ENCODE peak calls at places on chromosomes 5 and 9, in four cellular contexts. X is cardiac fibroblast, Z is glutamatergic neuron, J is astrocyte. C is an unnamed sample.

GRCh38 chr5:151766975-151767374 is 4.8 kb upstream of the G3BP1 start:
- DNase-seq in X (no peak), Z (no peak), J (no peak), C (no peak)

GRCh38 chr5:32020971-32021370 is 153.1 kb downstream of the GOLPH3 start:
- DNase-seq in X (no peak), Z (no peak), J (no peak), C (no peak)

GRCh38 chr5:172868924-172869565 is 35.0 kb downstream of the ERGIC1 start:
- DNase-seq in X (peak), Z (no peak), J (peak), C (peak)

GRCh38 chr5:166324372-166324771 is 1967.1 kb upstream of the WWC1 start:
- DNase-seq in X (no peak), Z (no peak), J (no peak), C (no peak)

GRCh38 chr5:9347541-9348295 is 198.2 kb downstream of the SEMA5A start:
- DNase-seq in X (no peak), Z (peak), J (no peak), C (no peak)

GRCh38 chr9:21696411-21696865 is 106.0 kb upstream of the MTAP start:
- DNase-seq in X (peak), Z (no peak), J (no peak), C (no peak)

GRCh38 chr9:86126998-86127972 is 27.9 kb upstream of the GOLM1 start:
- DNase-seq in X (peak), Z (peak), J (peak), C (no peak)

GRCh38 chr9:130835441-130836298 is 616 bp downstream of the ABL1 start:
- DNase-seq in X (peak), Z (peak), J (peak), C (no peak)

GRCh38 chr5:145236127-145236526 is 599.0 kb downstream of the PRELID2 start:
- DNase-seq in X (no peak), Z (no peak), J (no peak), C (no peak)

GRCh38 chr5:154214236-154215106 is 23.9 kb downstream of the GALNT10 start:
- DNase-seq in X (peak), Z (no peak), J (peak), C (no peak)

GRCh38 chr9:137049544-137050449 is 3.8 kb upstream of the NPDC1 start:
- DNase-seq in X (peak), Z (peak), J (no peak), C (peak)

GRCh38 chr5:140806834-140807775 is at the start of gene PCDHA4:
- DNase-seq in X (peak), Z (peak), J (no peak), C (peak)

GRCh38 chr5:179214678-179215077 is 130.6 kb downstream of the ADAMTS2 start:
- DNase-seq in X (no peak), Z (no peak), J (no peak), C (no peak)

GRCh38 chr5:179210478-179210877 is 134.8 kb downstream of the ADAMTS2 start:
- DNase-seq in X (no peak), Z (no peak), J (no peak), C (no peak)

GRCh38 chr5:179211631-179212030 is 133.6 kb downstream of the ADAMTS2 start:
- DNase-seq in X (no peak), Z (peak), J (no peak), C (no peak)

GRCh38 chr5:179211076-179211475 is 134.2 kb downstream of the ADAMTS2 start:
- DNase-seq in X (no peak), Z (peak), J (no peak), C (no peak)

DNA sequence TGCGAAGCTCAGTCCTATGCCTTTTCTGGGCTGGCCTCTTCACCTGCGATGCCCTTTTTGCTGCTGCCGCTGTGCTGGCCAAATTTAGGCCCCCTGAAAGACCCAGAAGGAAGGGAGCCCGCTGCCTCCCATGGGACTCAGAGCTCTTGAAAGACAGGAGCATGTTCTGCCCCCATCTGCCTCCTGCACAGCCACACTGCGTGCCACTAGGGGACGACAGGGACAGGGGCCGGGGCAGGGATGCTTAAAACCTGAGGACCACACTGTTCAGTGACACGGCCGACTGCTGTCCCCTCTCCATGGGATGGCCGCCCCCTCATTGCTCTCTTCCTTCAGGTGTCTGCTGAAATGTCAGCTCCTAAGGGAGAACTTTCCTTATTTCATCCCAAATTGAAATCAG is 132.4 kb downstream of the ADAMTS2 start:
- DNase-seq in X (no peak), Z (peak), J (no peak), C (no peak)
- TF ChIP-seq CTCF in X (peak), Z (no peak), J (no peak), C (no peak)

GRCh38 chr9:134217431-134218210 is 53.3 kb upstream of the RNU6ATAC start:
- DNase-seq in X (no peak), Z (peak), J (no peak), C (no peak)
- TF ChIP-seq CTCF in X (no peak), Z (no peak), J (no peak), C (no peak)

GRCh38 chr5:23208959-23209431 is 298.4 kb upstream of the PRDM9 start:
- DNase-seq in X (peak), Z (no peak), J (no peak), C (no peak)
- TF ChIP-seq CTCF in X (peak), Z (peak), J (peak), C (peak)

DNA sequence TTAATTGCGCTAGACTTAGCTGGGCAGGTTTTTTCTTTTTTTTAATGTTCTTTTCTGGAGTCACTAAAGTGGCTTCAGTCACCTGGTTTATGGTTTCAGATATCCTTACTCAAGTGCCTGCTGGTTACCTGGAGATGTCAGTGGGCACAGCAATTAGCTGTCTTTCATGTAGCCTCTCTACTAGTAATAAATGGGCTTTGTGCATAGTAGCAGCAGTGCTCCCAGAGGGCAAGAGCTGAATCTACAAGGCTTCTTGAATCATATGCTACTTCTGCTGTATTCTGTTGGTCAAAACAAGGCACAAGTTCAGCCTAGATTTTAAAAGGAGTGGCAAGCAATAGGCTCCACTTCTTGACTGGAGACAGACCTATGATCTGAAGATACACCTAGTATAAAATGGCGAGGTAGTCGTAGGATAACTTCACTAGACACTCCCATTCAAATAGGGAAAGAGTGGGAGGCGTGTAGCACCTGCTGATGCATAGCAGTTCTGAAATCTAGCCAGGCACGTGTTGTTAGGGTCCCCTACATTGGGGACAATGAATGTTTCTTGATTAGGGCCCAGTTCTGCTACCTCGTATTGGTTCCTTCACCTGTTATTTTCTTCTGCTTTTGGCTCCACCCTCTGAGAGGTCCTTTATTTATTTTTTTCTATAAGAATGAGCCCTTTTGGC is 7.0 kb downstream of the SCAMP1 start:
- DNase-seq in X (no peak), Z (no peak), J (no peak), C (no peak)
- TF ChIP-seq CTCF in X (no peak), Z (no peak), J (no peak), C (no peak)

GRCh38 chr5:43400082-43400481 is 12.1 kb downstream of the CCL28 start:
- DNase-seq in X (peak), Z (no peak), J (peak), C (no peak)
- TF ChIP-seq CTCF in X (peak), Z (no peak), J (no peak), C (no peak)

DNA sequence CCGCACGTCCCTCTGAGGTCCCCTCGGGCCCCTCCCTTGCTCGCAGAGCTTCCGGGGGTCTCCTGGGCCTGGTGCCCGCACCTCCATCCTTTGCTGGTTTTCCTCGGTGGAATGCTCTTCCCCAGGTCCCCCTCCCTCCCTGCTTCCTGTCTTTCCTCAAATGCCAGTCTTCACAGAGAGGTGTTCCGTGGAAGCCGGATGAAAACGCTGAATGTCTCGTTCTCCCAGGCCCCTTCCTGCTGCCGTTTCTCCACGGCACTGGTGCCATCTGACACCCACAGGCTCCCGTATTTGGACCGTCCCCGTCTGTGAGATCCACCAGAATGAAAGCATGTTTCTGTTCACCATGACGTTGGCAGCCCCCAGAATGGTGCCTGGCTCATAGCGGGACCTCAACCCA is 4.1 kb downstream of the OR2V1 start:
- DNase-seq in X (no peak), Z (no peak), J (no peak), C (no peak)
- TF ChIP-seq CTCF in X (no peak), Z (no peak), J (no peak), C (no peak)

DNA sequence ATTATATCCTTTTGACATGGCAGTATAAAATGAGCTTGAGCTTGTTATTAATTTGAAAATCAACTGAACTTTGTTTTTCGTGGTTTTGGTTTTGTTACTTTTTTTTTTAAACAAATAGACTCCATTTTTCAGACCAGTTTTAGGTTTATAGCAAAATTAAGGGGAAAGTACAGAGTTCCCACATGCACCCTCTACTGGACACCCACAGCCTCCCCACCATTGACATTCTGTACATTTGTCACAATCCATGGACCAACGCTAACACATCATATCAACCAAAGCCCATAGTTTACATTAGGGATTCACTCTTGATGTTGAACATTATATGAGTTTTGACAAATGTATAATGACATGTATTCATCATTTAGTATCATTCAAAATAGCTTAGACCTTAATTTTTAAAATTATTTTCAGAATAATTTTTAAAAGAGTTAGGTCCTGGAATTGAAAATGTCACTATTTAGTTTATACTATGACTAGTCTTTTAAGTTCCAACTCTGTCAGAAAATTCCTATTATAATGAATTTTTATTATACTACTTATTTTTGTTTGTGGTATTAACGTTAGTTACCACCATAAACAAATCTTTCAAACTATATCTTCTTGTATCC is 35.3 kb upstream of the JMY start:
- DNase-seq in X (peak), Z (no peak), J (no peak), C (no peak)
- TF ChIP-seq CTCF in X (peak), Z (no peak), J (peak), C (peak)

GRCh38 chr5:121630402-121630801 is 221.3 kb upstream of the FTMT start:
- DNase-seq in X (peak), Z (no peak), J (no peak), C (no peak)
- TF ChIP-seq CTCF in X (no peak), Z (no peak), J (no peak), C (no peak)

GRCh38 chr5:177403826-177404640 is 3.6 kb upstream of the PFN3 start:
- DNase-seq in X (peak), Z (peak), J (peak), C (peak)

GRCh38 chr5:177404641-177405134 is 4.2 kb upstream of the PFN3 start:
- DNase-seq in X (no peak), Z (no peak), J (no peak), C (no peak)

GRCh38 chr5:177402271-177403043 is 2.0 kb upstream of the PFN3 start:
- DNase-seq in X (peak), Z (peak), J (peak), C (peak)

GRCh38 chr5:177405312-177405711 is 4.1 kb downstream of the F12 start:
- DNase-seq in X (no peak), Z (no peak), J (no peak), C (no peak)

GRCh38 chr5:177403194-177403825 is 2.8 kb upstream of the PFN3 start:
- DNase-seq in X (no peak), Z (peak), J (no peak), C (peak)
- TF ChIP-seq CTCF in X (no peak), Z (no peak), J (no peak), C (no peak)

C was measured in upper lobe of left lung.